ENCODE peak calls at places on chromosomes 5 and 9, in six cellular contexts. Q, L, U, D, S and P are unnamed samples.
A peak's percentile ranks its signal among the peaks of the same experiment; 100 is the strongest.

GRCh38 chr5:123708074-123708806 is 196.3 kb downstream of the CSNK1G3 start:
- DNase-seq in Q (no peak), L (no peak), U (no peak), D (no peak), S (no peak), P (peak; percentile 76)

GRCh38 chr9:91824591-91825339 is 125.3 kb downstream of the ROR2 start:
- DNase-seq in Q (no peak), L (no peak), U (no peak), D (no peak), S (no peak), P (no peak)

GRCh38 chr5:38433160-38433861 is 123.1 kb downstream of the LIFR start:
- DNase-seq in Q (no peak), L (no peak), U (no peak), D (no peak), S (peak; percentile 69), P (peak; percentile 89)

GRCh38 chr5:59608745-59609144 is 284.8 kb downstream of the PDE4D start:
- DNase-seq in Q (no peak), L (no peak), U (no peak), D (no peak), S (no peak), P (no peak)

GRCh38 chr5:167573274-167574127 is 717.9 kb upstream of the WWC1 start:
- DNase-seq in Q (no peak), L (no peak), U (no peak), D (no peak), S (no peak), P (no peak)

GRCh38 chr5:27377626-27378025 is 339.2 kb upstream of the CDH9 start:
- DNase-seq in Q (no peak), L (no peak), U (no peak), D (no peak), S (no peak), P (no peak)

GRCh38 chr5:73088026-73088425 is 32.3 kb upstream of the TMEM171 start:
- DNase-seq in Q (no peak), L (no peak), U (no peak), D (no peak), S (no peak), P (no peak)

GRCh38 chr9:22041792-22042191 is 32.7 kb upstream of the CDKN2B start:
- DNase-seq in Q (peak; percentile 60), L (peak; percentile 67), U (no peak), D (no peak), S (no peak), P (no peak)

GRCh38 chr9:75084081-75084672 is 3.8 kb downstream of the NMRK1 start:
- DNase-seq in Q (no peak), L (no peak), U (no peak), D (no peak), S (no peak), P (no peak)

GRCh38 chr5:122341087-122341486 is 29.1 kb downstream of the SNCAIP start:
- DNase-seq in Q (no peak), L (no peak), U (no peak), D (no peak), S (no peak), P (no peak)

GRCh38 chr5:56503929-56504328 is 270.8 kb upstream of the ANKRD55 start:
- DNase-seq in Q (no peak), L (no peak), U (no peak), D (no peak), S (no peak), P (no peak)

GRCh38 chr5:174145821-174146220 is 100.3 kb downstream of the NSG2 start:
- DNase-seq in Q (no peak), L (no peak), U (peak; percentile 13), D (no peak), S (no peak), P (no peak)

GRCh38 chr9:98593354-98594253 is 115.1 kb downstream of the GABBR2 start:
- DNase-seq in Q (no peak), L (no peak), U (no peak), D (no peak), S (no peak), P (no peak)

GRCh38 chr5:31913796-31914188 is 260.3 kb downstream of the GOLPH3 start:
- DNase-seq in Q (no peak), L (no peak), U (no peak), D (no peak), S (no peak), P (no peak)

GRCh38 chr5:175654807-175655206 is 3.1 kb upstream of the HRH2 start:
- DNase-seq in Q (no peak), L (no peak), U (peak; percentile 41), D (no peak), S (no peak), P (no peak)

GRCh38 chr9:4237748-4238511 is 61.9 kb downstream of the GLIS3 start:
- DNase-seq in Q (no peak), L (no peak), U (no peak), D (no peak), S (no peak), P (peak; percentile 62)

GRCh38 chr5:145921211-145921610 is 15.2 kb upstream of the SH3RF2 start:
- DNase-seq in Q (no peak), L (no peak), U (no peak), D (no peak), S (no peak), P (no peak)

GRCh38 chr9:78549711-78550110 is 252.8 kb downstream of the PSAT1 start:
- DNase-seq in Q (no peak), L (no peak), U (no peak), D (no peak), S (no peak), P (no peak)

GRCh38 chr5:124402144-124402581 is 344.3 kb downstream of the ZNF608 start:
- DNase-seq in Q (peak; percentile 59), L (peak; percentile 59), U (no peak), D (no peak), S (no peak), P (no peak)

GRCh38 chr5:43353668-43354067 is 40.5 kb upstream of the HMGCS1 start:
- DNase-seq in Q (no peak), L (no peak), U (no peak), D (no peak), S (no peak), P (no peak)

GRCh38 chr9:128818099-128818838 is at the start of gene ENDOG:
- DNase-seq in Q (peak; percentile 98), L (peak; percentile 100), U (peak; percentile 99), D (peak; percentile 92), S (peak; percentile 99), P (peak; percentile 97)

GRCh38 chr5:72366324-72366976 is 46.3 kb downstream of the PTCD2 start:
- DNase-seq in Q (no peak), L (peak; percentile 72), U (peak; percentile 7), D (no peak), S (no peak), P (peak; percentile 85)

GRCh38 chr5:139877129-139877597 is 81.6 kb downstream of the PSD2 start:
- DNase-seq in Q (no peak), L (peak; percentile 81), U (peak; percentile 16), D (no peak), S (no peak), P (no peak)

GRCh38 chr5:53422539-53422938 is 57.9 kb upstream of the FST start:
- DNase-seq in Q (no peak), L (no peak), U (no peak), D (no peak), S (no peak), P (no peak)

GRCh38 chr5:157484768-157485167 is 24.8 kb downstream of the NIPAL4 start:
- DNase-seq in Q (peak; percentile 58), L (no peak), U (no peak), D (no peak), S (peak; percentile 72), P (no peak)

GRCh38 chr5:127870914-127871313 is 167.7 kb downstream of the CCDC192 start:
- DNase-seq in Q (peak; percentile 73), L (no peak), U (no peak), D (no peak), S (peak; percentile 83), P (peak; percentile 54)